ENCODE peak calls at places on chromosomes 13 and 19, in six cellular contexts. V is fibroblast of pulmonary artery, G is cardiac fibroblast, J is body of pancreas, U is esophagus squamous epithelium, H is Peyer's patch. S is an unnamed sample.

GRCh38 chr19:17957887-17958286 is 9.0 kb upstream of the KCNN1 start:
- DNase-seq in V (no peak), G (no peak), J (no peak), U (no peak), H (no peak), S (no peak)

GRCh38 chr19:16161848-16162247 is 11.5 kb downstream of the CIB3 start:
- DNase-seq in V (peak; percentile 66), G (peak; percentile 45), J (no peak), U (no peak), H (no peak), S (peak; percentile 85)

GRCh38 chr19:38667552-38668205 is 20.2 kb downstream of the ACTN4 start:
- DNase-seq in V (no peak), G (no peak), J (no peak), U (no peak), H (no peak), S (peak; percentile 95)

GRCh38 chr13:51765142-51765515 is 38.8 kb downstream of the DHRS12 start:
- DNase-seq in V (no peak), G (no peak), J (no peak), U (no peak), H (no peak), S (no peak)

GRCh38 chr19:49555600-49556411 is 24.6 kb downstream of the NOSIP start:
- DNase-seq in V (peak; percentile 29), G (peak; percentile 56), J (peak; percentile 94), U (no peak), H (peak; percentile 88), S (no peak)

GRCh38 chr19:35262101-35262761 is 6.5 kb upstream of the USF2 start:
- DNase-seq in V (no peak), G (no peak), J (no peak), U (no peak), H (peak; percentile 45), S (no peak)

GRCh38 chr13:30963794-30964193 is 31.3 kb downstream of the TEX26 start:
- DNase-seq in V (peak; percentile 46), G (peak; percentile 62), J (peak; percentile 40), U (no peak), H (no peak), S (peak; percentile 29)

GRCh38 chr13:106499905-106500304 is 35.6 kb downstream of the EFNB2 start:
- DNase-seq in V (peak; percentile 38), G (peak; percentile 56), J (no peak), U (no peak), H (no peak), S (peak; percentile 47)

GRCh38 chr13:81773263-81773662 is 1432.3 kb upstream of the SPRY2 start:
- DNase-seq in V (no peak), G (no peak), J (no peak), U (no peak), H (no peak), S (no peak)

GRCh38 chr13:113820813-113821651 is 42.8 kb downstream of the GAS6 start:
- DNase-seq in V (peak; percentile 92), G (peak; percentile 93), J (peak; percentile 59), U (no peak), H (peak; percentile 63), S (peak; percentile 99)

GRCh38 chr13:48249018-48249417 is 16.0 kb downstream of the ITM2B start:
- DNase-seq in V (no peak), G (no peak), J (no peak), U (no peak), H (no peak), S (no peak)

GRCh38 chr13:43473437-43473836 is 313.3 kb downstream of the ENOX1 start:
- DNase-seq in V (peak; percentile 26), G (peak; percentile 23), J (peak; percentile 3), U (no peak), H (no peak), S (no peak)

GRCh38 chr13:33644607-33645543 is 173.1 kb upstream of the RFC3 start:
- DNase-seq in V (peak; percentile 48), G (peak; percentile 66), J (peak; percentile 26), U (no peak), H (no peak), S (peak; percentile 4)

GRCh38 chr13:36945078-36945477 is 25.0 kb upstream of the SMAD9 start:
- DNase-seq in V (no peak), G (no peak), J (no peak), U (no peak), H (no peak), S (no peak)

GRCh38 chr19:50422397-50423278 is 3.9 kb downstream of the SPIB start:
- DNase-seq in V (no peak), G (no peak), J (no peak), U (no peak), H (no peak), S (no peak)

GRCh38 chr13:111262281-111262680 is 58.2 kb upstream of the TEX29 start:
- DNase-seq in V (no peak), G (no peak), J (no peak), U (no peak), H (no peak), S (no peak)

GRCh38 chr13:86446311-86446710 is 647.1 kb upstream of the SLITRK6 start:
- DNase-seq in V (peak; percentile 28), G (peak; percentile 10), J (no peak), U (no peak), H (no peak), S (peak; percentile 13)

GRCh38 chr13:106548064-106548696 is 12.7 kb upstream of the EFNB2 start:
- DNase-seq in V (no peak), G (no peak), J (no peak), U (no peak), H (no peak), S (peak; percentile 78)

GRCh38 chr13:106212436-106213010 is 322.9 kb downstream of the EFNB2 start:
- DNase-seq in V (no peak), G (no peak), J (no peak), U (no peak), H (no peak), S (no peak)

GRCh38 chr13:34816543-34816942 is 125.5 kb upstream of the NBEA start:
- DNase-seq in V (peak; percentile 7), G (peak; percentile 3), J (no peak), U (no peak), H (no peak), S (no peak)

GRCh38 chr13:100827489-100828000 is 152.9 kb upstream of the TMTC4 start:
- DNase-seq in V (no peak), G (no peak), J (no peak), U (no peak), H (no peak), S (no peak)

DNA sequence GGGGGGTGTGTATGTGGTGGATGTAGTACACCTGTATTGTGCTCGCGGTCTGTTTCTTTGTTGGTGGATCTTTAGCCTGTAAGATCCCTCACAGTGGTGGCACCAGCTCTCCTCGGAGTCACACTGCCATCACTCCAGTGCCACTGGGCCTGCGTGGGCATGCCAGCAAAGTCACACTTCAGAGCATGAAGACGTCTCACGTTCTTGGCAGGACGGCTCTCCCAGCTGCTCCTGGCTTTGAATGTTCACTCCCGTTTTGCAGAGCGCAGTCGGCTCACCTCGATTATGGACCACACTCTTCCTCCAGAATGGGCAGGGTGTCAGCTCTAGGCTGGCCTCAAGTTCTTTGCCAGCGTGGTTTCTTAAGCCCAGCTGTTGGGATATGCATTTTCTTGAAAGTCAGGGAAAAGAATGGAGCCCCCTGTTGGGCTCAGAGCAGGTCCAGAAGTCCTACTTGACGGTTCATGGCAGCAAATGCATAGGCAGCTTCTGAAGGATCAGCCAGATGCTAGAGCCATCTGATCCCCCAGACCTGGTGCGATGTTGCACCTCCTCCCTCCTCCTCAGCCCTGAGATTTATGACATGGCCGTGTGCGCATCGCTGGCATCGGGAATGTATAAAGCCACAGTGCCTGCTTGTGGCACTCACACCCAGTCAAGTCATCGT is 40.4 kb upstream of the NPAS1 start:
- DNase-seq in V (no peak), G (no peak), J (no peak), U (no peak), H (no peak), S (no peak)
- TF ChIP-seq CTCF in V (no peak), G (no peak), J (no peak), U (no peak), H (no peak), S (no peak)

GRCh38 chr19:23403581-23404324 is 8.5 kb upstream of the ZNF91 start:
- DNase-seq in V (no peak), G (no peak), J (peak; percentile 71), U (no peak), H (peak; percentile 87), S (no peak)
- TF ChIP-seq CTCF in V (no peak), G (no peak), J (peak; percentile 28), U (peak; percentile 5), H (peak; percentile 87), S (no peak)

GRCh38 chr13:27487776-27488175 is 37.4 kb upstream of the MTIF3 start:
- DNase-seq in V (no peak), G (no peak), J (no peak), U (no peak), H (no peak), S (no peak)
- TF ChIP-seq CTCF in V (no peak), G (no peak), J (no peak), U (no peak), H (no peak), S (no peak)

DNA sequence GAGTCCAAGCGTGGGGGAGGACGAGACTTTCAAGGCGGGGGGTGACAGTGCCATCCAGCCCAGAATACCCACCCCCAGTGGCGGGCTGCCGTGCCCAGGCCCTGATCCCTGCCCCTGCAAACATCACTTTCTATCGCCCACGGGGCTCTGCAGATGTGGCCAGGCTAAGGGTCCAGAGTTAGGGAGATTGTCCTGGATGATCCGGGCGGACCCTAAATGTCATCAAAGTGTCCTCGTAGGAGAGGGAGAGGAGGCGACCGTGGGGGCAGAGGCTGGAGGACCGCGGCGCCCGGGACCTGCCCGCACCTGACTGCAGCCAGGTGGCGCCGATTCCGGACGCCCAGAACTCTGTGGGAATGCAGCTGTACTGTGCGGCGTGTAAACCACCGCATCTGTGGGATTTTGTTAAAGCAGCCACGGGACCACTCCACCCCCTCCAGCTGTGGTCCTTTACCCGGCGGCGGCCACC is 32.4 kb downstream of the GJA3 start:
- DNase-seq in V (no peak), G (no peak), J (peak; percentile 60), U (no peak), H (peak; percentile 53), S (no peak)
- TF ChIP-seq CTCF in V (no peak), G (no peak), J (peak; percentile 74), U (peak; percentile 62), H (peak; percentile 46), S (no peak)

DNA sequence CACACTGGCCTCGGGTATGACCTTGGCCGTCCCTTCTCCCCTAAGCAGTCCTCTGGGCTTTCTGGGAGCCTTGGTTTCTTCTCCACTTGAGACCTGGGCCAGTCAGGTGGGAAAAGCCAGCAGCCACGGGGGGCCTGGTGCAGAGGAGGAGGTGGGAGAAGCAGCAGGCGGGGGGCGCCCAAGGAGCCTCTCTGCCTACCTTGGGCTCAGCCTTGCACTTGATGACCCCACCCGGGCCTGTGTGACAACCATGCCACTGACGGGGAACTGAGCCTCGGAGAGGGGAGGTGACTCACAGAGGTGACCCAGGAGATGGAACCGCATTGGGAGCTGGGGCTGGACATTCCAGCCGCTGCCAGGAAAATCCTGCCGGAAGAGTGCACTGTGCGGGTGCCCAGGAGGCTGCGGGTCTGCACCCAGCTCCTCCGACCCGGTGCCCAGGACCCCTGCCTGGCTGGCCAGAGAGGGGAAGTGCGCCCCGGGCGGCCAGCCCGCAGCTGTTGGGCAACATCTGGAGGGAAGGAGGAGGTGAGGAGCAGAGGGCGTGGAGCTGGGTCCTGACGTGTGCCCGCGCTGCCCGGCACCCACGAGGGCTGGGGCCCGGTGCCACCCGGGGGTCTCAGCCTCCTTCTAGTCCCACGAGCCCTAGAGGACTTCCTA is 23.4 kb upstream of the SLC7A10 start:
- DNase-seq in V (no peak), G (no peak), J (peak; percentile 44), U (no peak), H (no peak), S (no peak)
- TF ChIP-seq CTCF in V (no peak), G (no peak), J (no peak), U (no peak), H (no peak), S (no peak)